ENCODE peak calls at places on chromosome 11, in four cellular contexts. I is A549, B is HepG2, P is NB4. O is an unnamed sample.

GRCh38 chr11:14336507-14337503 is 22.2 kb downstream of the RRAS2 start:
- DNase-seq in I (peak; percentile 66), B (peak; percentile 85), P (no peak), O (no peak)

GRCh38 chr11:32290783-32291182 is 144.6 kb downstream of the WT1 start:
- DNase-seq in I (no peak), B (peak; percentile 71), P (no peak), O (no peak)

GRCh38 chr11:68313574-68314202 is 1.3 kb downstream of the LRP5 start:
- DNase-seq in I (no peak), B (peak; percentile 43), P (peak; percentile 74), O (no peak)

GRCh38 chr11:13118194-13118593 is 109.1 kb downstream of the RASSF10 start:
- DNase-seq in I (peak; percentile 46), B (peak; percentile 16), P (no peak), O (no peak)

GRCh38 chr11:126829716-126830115 is 170.9 kb downstream of the KIRREL3 start:
- DNase-seq in I (no peak), B (no peak), P (no peak), O (no peak)

GRCh38 chr11:133934599-133935550 is 21.9 kb downstream of the IGSF9B start:
- DNase-seq in I (no peak), B (peak; percentile 38), P (peak; percentile 63), O (no peak)

GRCh38 chr11:57802411-57802810 is 40.8 kb downstream of the CTNND1 start:
- DNase-seq in I (no peak), B (no peak), P (no peak), O (no peak)

GRCh38 chr11:843818-844692 is 1.4 kb downstream of the TSPAN4 start:
- DNase-seq in I (peak; percentile 86), B (peak; percentile 89), P (no peak), O (no peak)

GRCh38 chr11:76493626-76494539 is 49.1 kb downstream of the EMSY start:
- DNase-seq in I (no peak), B (no peak), P (no peak), O (no peak)

GRCh38 chr11:20243974-20244373 is 83.7 kb upstream of the DBX1 start:
- DNase-seq in I (no peak), B (no peak), P (no peak), O (no peak)

GRCh38 chr11:74377689-74378088 is 20.5 kb downstream of the PGM2L1 start:
- DNase-seq in I (no peak), B (no peak), P (no peak), O (no peak)

GRCh38 chr11:90243534-90243933 is 20.7 kb upstream of the CHORDC1 start:
- DNase-seq in I (no peak), B (no peak), P (no peak), O (no peak)

GRCh38 chr11:74347381-74347780 is 35.9 kb upstream of the P4HA3 start:
- DNase-seq in I (no peak), B (peak; percentile 32), P (no peak), O (no peak)

GRCh38 chr11:10456519-10456918 is 1.5 kb downstream of the AMPD3 start:
- DNase-seq in I (no peak), B (no peak), P (peak; percentile 30), O (no peak)

GRCh38 chr11:60950933-60951610 is 904 bp downstream of the SLC15A3 start:
- DNase-seq in I (no peak), B (no peak), P (no peak), O (no peak)

GRCh38 chr11:114883472-114883871 is 205.1 kb downstream of the NXPE2 start:
- DNase-seq in I (no peak), B (no peak), P (no peak), O (no peak)

GRCh38 chr11:103935219-103935618 is 101.2 kb upstream of the DDI1 start:
- DNase-seq in I (no peak), B (no peak), P (no peak), O (no peak)

GRCh38 chr11:44862546-44863101 is 88.1 kb downstream of the TP53I11 start:
- DNase-seq in I (no peak), B (no peak), P (no peak), O (no peak)

GRCh38 chr11:33310720-33311500 is 53.7 kb downstream of the HIPK3 start:
- DNase-seq in I (no peak), B (no peak), P (no peak), O (no peak)

GRCh38 chr11:131712897-131713296 is 342.5 kb downstream of the NTM start:
- DNase-seq in I (no peak), B (no peak), P (no peak), O (no peak)

GRCh38 chr11:16587670-16588069 is 150.8 kb upstream of the C11orf58 start:
- DNase-seq in I (no peak), B (no peak), P (no peak), O (no peak)

GRCh38 chr11:9535189-9535781 is 38.2 kb upstream of the WEE1 start:
- DNase-seq in I (no peak), B (peak; percentile 51), P (peak; percentile 92), O (peak; percentile 25)

GRCh38 chr11:44008698-44009097 is 39.1 kb upstream of the ACCSL start:
- DNase-seq in I (no peak), B (no peak), P (no peak), O (no peak)

GRCh38 chr11:65021509-65021908 is 5.7 kb upstream of the SNX15 start:
- DNase-seq in I (no peak), B (no peak), P (no peak), O (no peak)

GRCh38 chr11:59012942-59013256 is 73.2 kb upstream of the GLYATL1B start:
- DNase-seq in I (no peak), B (no peak), P (no peak), O (no peak)

GRCh38 chr11:68840661-68841653 is 759 bp downstream of the CPT1A start:
- DNase-seq in I (no peak), B (no peak), P (peak; percentile 77), O (no peak)

GRCh38 chr11:73851046-73851764 is 25.4 kb downstream of the COA4 start:
- DNase-seq in I (no peak), B (no peak), P (peak; percentile 53), O (no peak)

GRCh38 chr11:9664276-9665171 is 647 bp downstream of the SWAP70 start:
- DNase-seq in I (peak; percentile 48), B (peak; percentile 29), P (peak; percentile 68), O (no peak)

GRCh38 chr11:111555255-111555654 is 14.7 kb downstream of the LAYN start:
- DNase-seq in I (no peak), B (no peak), P (no peak), O (no peak)
- TF ChIP-seq MYC in I (no peak), B (no peak), P (no peak), O (no peak)

DNA sequence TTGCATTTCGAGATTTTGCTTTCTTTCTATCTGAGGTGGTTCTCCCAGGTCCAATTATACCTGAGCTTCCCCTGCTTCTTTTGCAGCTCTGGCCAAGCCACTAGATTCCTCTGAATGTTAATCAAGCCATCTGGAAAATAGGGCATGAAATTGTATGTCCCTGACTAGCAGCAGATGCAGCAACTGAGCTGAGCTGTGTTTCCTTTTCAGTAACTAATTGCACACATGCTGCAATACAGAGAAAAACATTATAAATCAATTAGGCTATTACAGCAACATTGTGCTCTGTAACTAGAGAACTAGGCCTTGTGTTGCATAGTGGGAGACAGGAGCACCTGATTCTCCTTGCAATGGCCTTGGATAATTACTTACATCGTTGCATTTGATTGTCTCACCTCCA is 408.3 kb downstream of the ETS1 start:
- DNase-seq in I (no peak), B (no peak), P (no peak), O (no peak)
- TF ChIP-seq MYC in I (no peak), B (no peak), P (no peak), O (no peak)

DNA sequence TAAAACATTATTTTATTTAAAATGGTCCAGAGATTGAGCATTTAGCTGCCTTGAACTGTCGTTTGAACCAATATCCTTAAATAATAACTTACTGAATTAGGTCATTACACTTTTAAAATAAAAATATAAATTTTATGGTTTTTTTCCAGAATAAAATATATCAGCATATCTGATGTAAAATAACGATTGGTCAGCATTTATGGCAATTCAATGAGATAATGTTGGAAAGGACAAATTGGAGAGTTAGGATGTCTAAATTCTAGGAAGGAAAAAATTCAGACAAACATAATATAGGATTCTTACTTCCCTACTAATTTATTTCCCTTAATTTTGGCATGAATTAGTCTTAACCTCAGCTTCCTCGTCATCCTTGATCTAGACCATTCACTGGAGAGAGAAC is 113.4 kb downstream of the GRIA4 start:
- DNase-seq in I (no peak), B (no peak), P (no peak), O (no peak)
- TF ChIP-seq MYC in I (no peak), B (no peak), P (no peak), O (no peak)

GRCh38 chr11:112613051-112613972 is 347.9 kb upstream of the NCAM1 start:
- DNase-seq in I (no peak), B (peak; percentile 23), P (no peak), O (no peak)

GRCh38 chr11:112608466-112608865 is 347.8 kb upstream of the PLET1 start:
- DNase-seq in I (no peak), B (no peak), P (no peak), O (no peak)

GRCh38 chr11:112610996-112611795 is 350.0 kb upstream of the NCAM1 start:
- DNase-seq in I (no peak), B (no peak), P (no peak), O (no peak)

GRCh38 chr11:112612283-112612849 is 348.9 kb upstream of the NCAM1 start:
- DNase-seq in I (no peak), B (no peak), P (no peak), O (no peak)

GRCh38 chr11:112610494-112610893 is 349.8 kb upstream of the PLET1 start:
- DNase-seq in I (no peak), B (no peak), P (no peak), O (no peak)
- TF ChIP-seq MYC in I (no peak), B (no peak), P (no peak), O (no peak)

GRCh38 chr11:128490092-128490491 is 97.3 kb downstream of the ETS1 start:
- DNase-seq in I (no peak), B (no peak), P (no peak), O (no peak)
- TF ChIP-seq MYC in I (no peak), B (no peak), P (no peak), O (no peak)

GRCh38 chr11:123084454-123084853 is 22.5 kb upstream of the HSPA8 start:
- DNase-seq in I (no peak), B (no peak), P (no peak), O (no peak)

GRCh38 chr11:123080023-123080422 is 18.1 kb upstream of the HSPA8 start:
- DNase-seq in I (no peak), B (no peak), P (no peak), O (no peak)

GRCh38 chr11:123083623-123084029 is 21.7 kb upstream of the HSPA8 start:
- DNase-seq in I (peak; percentile 51), B (peak; percentile 65), P (peak; percentile 82), O (no peak)

GRCh38 chr11:123085497-123085896 is 23.6 kb upstream of the HSPA8 start:
- DNase-seq in I (no peak), B (no peak), P (no peak), O (no peak)

GRCh38 chr11:123082977-123083376 is 21.0 kb upstream of the HSPA8 start:
- DNase-seq in I (no peak), B (no peak), P (no peak), O (no peak)
- TF ChIP-seq MYC in I (no peak), B (no peak), P (no peak), O (no peak)

GRCh38 chr11:111392552-111392951 is 13.5 kb upstream of the POU2AF1 start:
- DNase-seq in I (no peak), B (no peak), P (no peak), O (no peak)

GRCh38 chr11:111391328-111392124 is 12.5 kb upstream of the POU2AF1 start:
- DNase-seq in I (no peak), B (no peak), P (no peak), O (no peak)

GRCh38 chr11:111395081-111395480 is 16.0 kb upstream of the POU2AF1 start:
- DNase-seq in I (no peak), B (peak; percentile 93), P (no peak), O (no peak)

GRCh38 chr11:111393096-111393495 is 14.0 kb upstream of the POU2AF1 start:
- DNase-seq in I (no peak), B (no peak), P (no peak), O (no peak)

GRCh38 chr11:111393585-111393984 is 14.5 kb upstream of the POU2AF1 start:
- DNase-seq in I (no peak), B (peak; percentile 27), P (no peak), O (no peak)
- TF ChIP-seq MYC in I (no peak), B (no peak), P (no peak), O (no peak)